ENCODE peak calls at places on chromosomes 5 and 9, in ten cellular contexts. U is psoas muscle; Q is HCT116; F is mucosa of descending colon; A is lung; G is IMR-90; H is CD4-positive, alpha-beta T cell; Y is neural progenitor cell; S is GM12865; V is AG09309. M is an unnamed sample.
A peak's percentile ranks its signal among the peaks of the same experiment; 100 is the strongest.

GRCh38 chr9:127904518-127904887 is 5.1 kb upstream of the ST6GALNAC6 start:
- DNase-seq in S (no peak), U (no peak), F (no peak), H (no peak), Q (no peak), G (no peak), Y (no peak), V (no peak), A (no peak), M (peak; percentile 70)

GRCh38 chr9:121771851-121772599 is 120.6 kb downstream of the DAB2IP start:
- DNase-seq in F (peak; percentile 42), Q (no peak), S (no peak), G (no peak), H (peak; percentile 1), A (no peak), U (peak; percentile 14), Y (no peak), V (no peak), M (no peak)

GRCh38 chr9:121636411-121636865 is 15.0 kb upstream of the DAB2IP start:
- DNase-seq in H (no peak), F (peak; percentile 10), Y (no peak), S (no peak), G (peak; percentile 46), V (no peak), U (no peak), Q (no peak), A (no peak), M (no peak)

GRCh38 chr5:17218353-17219005 is 1.0 kb downstream of the BASP1 start:
- DNase-seq in Q (no peak), H (no peak), S (peak; percentile 69), G (peak; percentile 67), A (no peak), Y (peak; percentile 46), U (peak; percentile 47), V (peak; percentile 41), F (peak; percentile 52), M (peak; percentile 52)

GRCh38 chr9:100700689-100701318 is 122.9 kb downstream of the CAVIN4 start:
- DNase-seq in G (peak; percentile 9), Q (peak; percentile 32), H (no peak), A (no peak), Y (peak; percentile 75), S (peak; percentile 31), V (no peak), F (no peak), U (no peak), M (no peak)

GRCh38 chr9:88985616-88986015 is 5.7 kb upstream of the S1PR3 start:
- DNase-seq in V (no peak), G (no peak), U (no peak), S (no peak), H (no peak), F (no peak), Q (no peak), A (no peak), Y (no peak), M (no peak)

GRCh38 chr9:125558453-125559084 is 148.4 kb downstream of the MAPKAP1 start:
- DNase-seq in Q (peak; percentile 50), V (peak; percentile 47), Y (peak; percentile 86), A (peak; percentile 46), G (peak; percentile 83), F (no peak), S (peak; percentile 85), H (peak; percentile 30), U (no peak), M (no peak)

GRCh38 chr9:121610638-121610953 is 40.8 kb upstream of the DAB2IP start:
- DNase-seq in V (no peak), G (no peak), S (no peak), F (no peak), H (no peak), U (no peak), A (no peak), Y (peak; percentile 57), Q (no peak), M (no peak)

DNA sequence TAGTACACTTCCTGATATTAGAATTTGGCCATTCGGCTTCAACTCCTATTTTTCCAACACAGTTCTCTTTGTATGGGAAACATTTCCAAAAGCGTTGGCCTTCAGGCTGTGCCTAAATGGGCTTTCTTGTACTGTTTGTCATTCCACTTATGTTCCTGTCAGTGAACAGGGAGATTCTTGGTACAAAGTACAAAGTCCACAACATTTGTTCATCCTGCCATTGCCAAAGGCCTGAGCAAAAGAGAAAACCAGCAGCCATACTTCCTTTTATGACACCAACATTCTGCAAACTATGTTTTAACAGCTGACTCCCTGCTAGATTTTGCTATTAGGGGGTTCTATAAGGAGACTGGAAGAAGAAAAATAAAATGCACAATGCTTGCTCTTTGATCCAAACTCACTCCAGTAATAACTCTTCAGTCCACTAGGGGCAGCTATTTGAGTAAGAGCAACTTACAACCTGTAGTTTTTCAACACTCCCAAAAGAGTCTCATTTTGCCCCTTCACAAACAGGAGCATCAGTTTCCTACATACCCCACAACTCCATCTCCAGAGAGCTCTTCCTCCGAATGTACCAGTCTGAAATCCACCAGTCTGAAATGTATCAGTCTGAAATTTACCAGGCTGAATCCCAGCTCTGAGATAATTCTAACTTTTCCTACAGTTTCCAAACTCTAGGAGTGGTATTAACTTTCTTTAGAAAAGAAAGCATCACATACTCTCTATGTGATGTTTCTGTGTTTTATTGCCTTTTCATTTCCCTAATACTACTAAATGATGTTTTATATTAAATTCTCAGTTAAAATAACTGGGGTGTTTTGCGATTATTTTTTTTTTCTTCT is 693.8 kb downstream of the DNAH5 start:
- DNase-seq in F (no peak), V (no peak), Y (peak; percentile 50), U (no peak), H (no peak), S (peak; percentile 5), Q (no peak), G (peak; percentile 6), A (no peak), M (no peak)
- TF ChIP-seq CTCF in F (no peak), V (peak; percentile 36), Y (peak; percentile 72), U (no peak), H (no peak), S (peak; percentile 58), Q (peak; percentile 43), G (peak; percentile 49), A (no peak), M (peak; percentile 69)

GRCh38 chr5:56321236-56321881 is 88.2 kb upstream of the ANKRD55 start:
- DNase-seq in U (no peak), Q (no peak), G (no peak), F (no peak), Y (no peak), H (no peak), V (no peak), A (no peak), S (no peak), M (no peak)

GRCh38 chr5:56317923-56318561 is 84.9 kb upstream of the ANKRD55 start:
- DNase-seq in Y (no peak), A (no peak), U (no peak), S (peak; percentile 65), V (no peak), H (no peak), Q (no peak), G (no peak), F (no peak), M (no peak)

GRCh38 chr5:56322592-56322991 is 89.5 kb upstream of the ANKRD55 start:
- DNase-seq in U (no peak), G (no peak), A (no peak), H (no peak), Q (no peak), F (no peak), S (no peak), Y (no peak), V (no peak), M (no peak)

GRCh38 chr5:56320686-56321085 is 87.6 kb upstream of the ANKRD55 start:
- DNase-seq in U (no peak), H (no peak), F (no peak), Y (no peak), S (no peak), A (no peak), G (no peak), V (no peak), Q (no peak), M (no peak)

DNA sequence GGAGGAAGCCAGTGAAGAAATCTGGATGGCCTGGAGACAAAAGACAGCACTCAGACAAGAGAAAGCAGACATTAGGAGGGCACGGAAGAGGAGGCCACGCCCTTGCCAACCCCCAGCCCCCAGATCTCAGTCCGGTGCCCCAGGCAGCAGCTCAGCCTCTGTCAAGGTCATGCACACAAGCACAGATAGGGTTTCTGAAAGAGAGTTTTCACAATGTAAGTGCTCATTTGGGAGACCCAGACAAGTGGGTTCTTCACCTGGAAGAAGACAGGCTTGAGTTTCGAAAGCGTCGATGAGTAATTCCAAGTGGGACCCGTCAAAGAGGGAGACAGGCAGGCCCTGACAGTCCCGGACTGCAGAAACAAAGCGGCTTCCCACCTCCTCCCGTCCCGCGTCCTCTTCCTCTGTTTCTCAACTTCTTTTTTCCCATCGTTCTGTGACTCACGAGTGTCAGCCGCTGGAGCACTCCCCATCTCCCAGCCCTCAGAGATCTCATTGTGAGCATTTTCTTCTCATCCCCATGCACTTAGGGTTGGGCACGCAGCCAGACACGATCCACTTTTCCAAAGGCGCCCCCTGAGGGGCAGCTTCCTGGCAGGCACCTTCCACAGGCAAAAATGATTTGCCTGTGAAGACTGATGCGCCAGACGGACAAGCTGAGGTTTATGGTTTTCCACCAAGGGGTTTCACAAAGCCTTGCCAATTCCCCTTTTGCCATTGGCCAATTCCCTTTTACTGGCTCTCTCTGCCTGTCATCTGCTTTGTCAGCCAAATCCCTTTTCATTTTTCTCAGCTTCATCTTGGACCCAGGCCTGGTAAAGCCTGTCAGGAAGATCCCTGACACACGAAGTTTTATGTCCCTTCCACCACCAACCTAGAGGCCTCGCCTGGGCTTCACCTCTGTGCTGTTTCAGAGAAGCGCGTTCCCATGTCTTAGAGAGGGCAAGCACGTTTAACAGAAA is 86.4 kb upstream of the ANKRD55 start:
- DNase-seq in Q (no peak), H (no peak), G (peak; percentile 78), F (no peak), S (peak; percentile 5), Y (no peak), A (peak; percentile 30), V (no peak), U (peak; percentile 43), M (no peak)
- TF ChIP-seq CTCF in Q (no peak), H (no peak), G (no peak), F (no peak), S (no peak), Y (no peak), A (no peak), V (no peak), U (no peak), M (no peak)

GRCh38 chr5:120396186-120396585 is 67.9 kb upstream of the PRR16 start:
- DNase-seq in H (no peak), Q (no peak), V (peak; percentile 69), G (peak; percentile 74), A (no peak), U (no peak), F (no peak), Y (no peak), S (no peak), M (no peak)

DNA sequence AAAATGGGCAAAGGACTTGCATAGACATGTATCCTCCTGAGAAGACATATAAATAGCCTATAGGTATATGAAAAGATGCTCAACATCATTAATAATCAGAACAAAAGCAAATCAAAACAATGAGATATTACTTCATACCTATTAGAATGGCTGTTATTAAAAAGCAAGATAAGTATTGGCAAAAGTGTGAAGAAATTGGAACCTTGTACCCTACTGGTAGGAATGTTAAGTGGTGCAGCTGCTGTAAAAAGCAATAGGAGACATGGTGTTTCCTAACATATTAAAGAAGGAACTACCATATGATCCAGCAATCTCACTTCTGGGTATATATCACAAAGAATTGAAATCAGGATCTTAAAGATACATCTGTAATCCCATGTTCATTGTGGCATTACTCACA is 69.8 kb upstream of the PRR16 start:
- DNase-seq in F (no peak), U (no peak), A (no peak), Q (no peak), Y (no peak), H (no peak), S (no peak), G (no peak), V (no peak), M (no peak)
- TF ChIP-seq CTCF in F (no peak), U (no peak), A (no peak), Q (peak; percentile 30), Y (peak; percentile 23), H (no peak), S (no peak), G (no peak), V (no peak), M (peak; percentile 28)

DNA sequence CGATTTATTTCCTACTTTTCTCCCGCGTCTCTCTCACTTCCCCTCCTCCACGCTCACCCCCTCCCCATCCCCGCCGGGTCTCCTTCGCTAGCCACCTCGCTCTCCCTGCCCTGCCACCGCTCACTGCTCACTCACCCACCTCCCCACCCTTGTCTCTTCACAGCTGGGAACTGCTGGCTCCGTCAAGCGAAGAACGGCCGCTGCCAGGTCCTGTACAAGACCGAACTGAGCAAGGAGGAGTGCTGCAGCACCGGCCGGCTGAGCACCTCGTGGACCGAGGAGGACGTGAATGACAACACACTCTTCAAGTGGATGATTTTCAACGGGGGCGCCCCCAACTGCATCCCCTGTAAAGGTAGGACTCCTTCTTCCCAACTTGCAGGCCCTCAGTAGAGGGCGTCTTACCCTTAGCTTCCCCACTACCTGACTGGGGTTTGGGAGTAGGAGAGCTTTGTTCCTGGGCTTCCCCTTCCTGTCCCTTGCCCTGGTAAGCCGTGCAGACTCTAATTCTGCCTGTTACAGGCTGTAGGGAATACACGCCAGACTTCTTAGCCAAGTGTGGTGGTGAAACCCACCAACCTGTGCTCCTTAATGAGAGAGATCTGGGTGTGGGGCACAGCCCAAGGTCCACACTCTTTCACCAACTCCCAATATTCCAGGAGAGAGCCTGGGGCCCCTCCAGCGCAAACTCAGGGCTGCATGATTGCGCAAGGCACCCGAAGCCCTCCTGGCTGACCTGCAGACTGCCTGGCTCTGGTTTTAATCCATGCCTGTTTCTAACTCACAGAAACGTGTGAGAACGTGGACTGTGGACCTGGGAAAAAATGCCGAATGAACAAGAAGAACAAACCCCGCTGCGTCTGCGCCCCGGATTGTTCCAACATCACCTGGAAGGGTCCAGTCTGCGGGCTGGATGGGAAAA is 2.5 kb downstream of the FST start:
- DNase-seq in H (no peak), G (peak; percentile 53), S (peak; percentile 29), A (peak; percentile 35), V (no peak), U (peak; percentile 35), Y (peak; percentile 77), Q (no peak), F (peak; percentile 59), M (no peak)
- TF ChIP-seq CTCF in H (no peak), G (peak; percentile 30), S (no peak), A (no peak), V (peak; percentile 29), U (no peak), Y (peak; percentile 67), Q (no peak), F (no peak), M (no peak)

M was measured in mesothelial cell of epicardium.